ENCODE peak calls at places on chromosomes 12 and 14, in ten cellular contexts. Z, W, M, J, L, N, X, B, V and U are unnamed samples.

GRCh38 chr12:31965090-31965489 is 5.9 kb downstream of the RESF1 start:
- DNase-seq in Z (no peak), W (no peak), M (no peak), J (no peak), L (no peak), N (no peak), X (no peak), B (no peak), V (no peak), U (no peak)

GRCh38 chr14:83779266-83779665 is 1750.7 kb upstream of the FLRT2 start:
- DNase-seq in Z (no peak), W (no peak), M (no peak), J (peak; percentile 95), L (no peak), N (peak; percentile 76), X (no peak), B (no peak), V (no peak), U (peak; percentile 42)

GRCh38 chr12:110600254-110600653 is 13.7 kb upstream of the TCTN1 start:
- DNase-seq in Z (peak; percentile 60), W (no peak), M (peak; percentile 48), J (peak; percentile 75), L (no peak), N (peak; percentile 23), X (no peak), B (no peak), V (no peak), U (peak; percentile 91)

GRCh38 chr14:31096255-31096654 is 70.1 kb upstream of the STRN3 start:
- DNase-seq in Z (no peak), W (no peak), M (no peak), J (peak; percentile 75), L (no peak), N (no peak), X (no peak), B (no peak), V (no peak), U (peak; percentile 32)

GRCh38 chr14:24798911-24799310 is 164.9 kb upstream of the GZMB start:
- DNase-seq in Z (no peak), W (no peak), M (no peak), J (no peak), L (no peak), N (no peak), X (no peak), B (no peak), V (no peak), U (no peak)

GRCh38 chr12:68406134-68406576 is 74.0 kb upstream of the MDM1 start:
- DNase-seq in Z (no peak), W (peak; percentile 55), M (peak; percentile 55), J (peak; percentile 86), L (peak; percentile 18), N (peak; percentile 88), X (no peak), B (no peak), V (no peak), U (peak; percentile 83)

GRCh38 chr14:23131482-23131881 is 12.4 kb upstream of the CEBPE start:
- DNase-seq in Z (no peak), W (no peak), M (no peak), J (no peak), L (no peak), N (no peak), X (no peak), B (no peak), V (no peak), U (no peak)

GRCh38 chr12:55716582-55717396 is 943 bp downstream of the BLOC1S1 start:
- DNase-seq in Z (no peak), W (no peak), M (no peak), J (no peak), L (no peak), N (no peak), X (no peak), B (no peak), V (no peak), U (no peak)

GRCh38 chr12:75636607-75637006 is 125.2 kb upstream of the KRR1 start:
- DNase-seq in Z (no peak), W (no peak), M (no peak), J (no peak), L (no peak), N (no peak), X (no peak), B (no peak), V (no peak), U (no peak)

GRCh38 chr12:132174703-132175490 is 30.6 kb downstream of the NOC4L start:
- DNase-seq in Z (no peak), W (no peak), M (no peak), J (no peak), L (no peak), N (no peak), X (no peak), B (no peak), V (no peak), U (no peak)

GRCh38 chr12:52602552-52602951 is 1.3 kb upstream of the KRT72 start:
- DNase-seq in Z (no peak), W (no peak), M (no peak), J (no peak), L (no peak), N (no peak), X (no peak), B (no peak), V (no peak), U (no peak)

GRCh38 chr12:92439397-92439779 is 263.4 kb upstream of the PLEKHG7 start:
- DNase-seq in Z (no peak), W (no peak), M (no peak), J (peak; percentile 72), L (no peak), N (peak; percentile 53), X (no peak), B (no peak), V (no peak), U (peak; percentile 88)

GRCh38 chr12:26699237-26699636 is 133.8 kb downstream of the ITPR2 start:
- DNase-seq in Z (no peak), W (no peak), M (no peak), J (peak; percentile 44), L (no peak), N (peak; percentile 34), X (no peak), B (no peak), V (no peak), U (peak; percentile 30)

GRCh38 chr14:72126561-72126960 is 194.3 kb downstream of the RGS6 start:
- DNase-seq in Z (no peak), W (no peak), M (no peak), J (no peak), L (no peak), N (no peak), X (no peak), B (no peak), V (no peak), U (no peak)

GRCh38 chr12:50200507-50201273 is 33.5 kb upstream of the CERS5 start:
- DNase-seq in Z (no peak), W (no peak), M (no peak), J (peak; percentile 89), L (no peak), N (peak; percentile 48), X (no peak), B (no peak), V (no peak), U (peak; percentile 75)

GRCh38 chr12:57740656-57741412 is 2.3 kb upstream of the AGAP2 start:
- DNase-seq in Z (peak; percentile 88), W (no peak), M (no peak), J (no peak), L (no peak), N (no peak), X (peak; percentile 45), B (no peak), V (no peak), U (no peak)

GRCh38 chr12:13094349-13094748 is 9.1 kb downstream of the GSG1 start:
- DNase-seq in Z (no peak), W (no peak), M (no peak), J (peak; percentile 52), L (no peak), N (peak; percentile 70), X (no peak), B (no peak), V (no peak), U (peak; percentile 73)

GRCh38 chr14:92542766-92543554 is 29.4 kb downstream of the RIN3 start:
- DNase-seq in Z (no peak), W (no peak), M (no peak), J (no peak), L (no peak), N (no peak), X (no peak), B (no peak), V (no peak), U (no peak)

GRCh38 chr14:55201219-55202096 is 10.1 kb upstream of the DLGAP5 start:
- DNase-seq in Z (no peak), W (no peak), M (peak; percentile 22), J (no peak), L (peak; percentile 58), N (no peak), X (no peak), B (no peak), V (no peak), U (no peak)

GRCh38 chr14:99122521-99123125 is 149.4 kb downstream of the BCL11B start:
- DNase-seq in Z (no peak), W (no peak), M (peak; percentile 60), J (no peak), L (no peak), N (no peak), X (no peak), B (no peak), V (no peak), U (no peak)

GRCh38 chr12:107435072-107435471 is 250.5 kb upstream of the PWP1 start:
- DNase-seq in Z (no peak), W (no peak), M (peak; percentile 70), J (peak; percentile 25), L (no peak), N (no peak), X (no peak), B (no peak), V (no peak), U (peak; percentile 25)

GRCh38 chr12:125424909-125425308 is 359.7 kb downstream of the AACS start:
- DNase-seq in Z (no peak), W (no peak), M (no peak), J (no peak), L (no peak), N (no peak), X (no peak), B (no peak), V (no peak), U (no peak)